ENCODE peak calls at places on chromosomes 7 and 10, in four cellular contexts. M, R, V and Q are unnamed samples.
A peak's percentile ranks its signal among the peaks of the same experiment; 100 is the strongest.

GRCh38 chr7:21944616-21945373 is 904 bp downstream of the CDCA7L start:
- DNase-seq in R (peak; percentile 76), V (peak; percentile 81), M (peak; percentile 75), Q (no peak)

GRCh38 chr10:20662742-20663141 is 234.4 kb downstream of the NEBL start:
- DNase-seq in R (no peak), M (no peak), V (no peak), Q (no peak)

GRCh38 chr10:119404719-119405504 is 137.6 kb downstream of the RGS10 start:
- DNase-seq in V (no peak), R (no peak), M (no peak), Q (no peak)

GRCh38 chr7:41334071-41334862 is 368.6 kb downstream of the INHBA start:
- DNase-seq in V (no peak), R (no peak), M (no peak), Q (no peak)

GRCh38 chr10:84391326-84391725 is 62.9 kb downstream of the CCSER2 start:
- DNase-seq in M (no peak), R (no peak), V (no peak), Q (no peak)

GRCh38 chr10:31808258-31809218 is 120.1 kb downstream of the ARHGAP12 start:
- DNase-seq in V (no peak), R (peak; percentile 11), M (no peak), Q (peak; percentile 67)

GRCh38 chr7:157412491-157413180 is 75.8 kb downstream of the DNAJB6 start:
- DNase-seq in R (no peak), V (no peak), M (no peak), Q (no peak)

GRCh38 chr10:132198381-132199181 is 11.8 kb downstream of the DPYSL4 start:
- DNase-seq in M (no peak), R (no peak), V (no peak), Q (no peak)

GRCh38 chr7:125423444-125424155 is 494.0 kb upstream of the POT1 start:
- DNase-seq in M (no peak), V (no peak), R (no peak), Q (no peak)

GRCh38 chr7:1432411-1433082 is 26.7 kb downstream of the MICALL2 start:
- DNase-seq in R (peak; percentile 76), M (peak; percentile 46), V (peak; percentile 75), Q (peak; percentile 76)

GRCh38 chr7:40115941-40116340 is 18.5 kb downstream of the MPLKIP start:
- DNase-seq in V (no peak), R (no peak), M (no peak), Q (no peak)

GRCh38 chr10:110192552-110192951 is 14.9 kb upstream of the MXI1 start:
- DNase-seq in M (no peak), V (no peak), R (no peak), Q (no peak)

GRCh38 chr10:119177708-119178370 is 773 bp downstream of the PRDX3 start:
- DNase-seq in V (no peak), R (no peak), M (no peak), Q (peak; percentile 28)

GRCh38 chr7:125934539-125934938 is 1004.9 kb upstream of the POT1 start:
- DNase-seq in V (no peak), M (no peak), R (no peak), Q (no peak)

GRCh38 chr7:102431617-102432298 is 1.6 kb upstream of the ORAI2 start:
- DNase-seq in R (peak; percentile 66), V (no peak), M (peak; percentile 58), Q (no peak)

GRCh38 chr7:123537026-123537642 is 2.7 kb upstream of the IQUB start:
- DNase-seq in V (no peak), R (no peak), M (no peak), Q (no peak)

GRCh38 chr7:3008386-3008785 is 35.3 kb downstream of the CARD11 start:
- DNase-seq in V (no peak), M (no peak), R (no peak), Q (no peak)

GRCh38 chr7:5508698-5509097 is 85.1 kb upstream of the TNRC18 start:
- DNase-seq in R (no peak), V (no peak), M (no peak), Q (no peak)

GRCh38 chr10:6151087-6151977 is 51.4 kb upstream of the PFKFB3 start:
- DNase-seq in R (peak; percentile 57), M (peak; percentile 55), V (peak; percentile 41), Q (peak; percentile 79)

GRCh38 chr10:63286754-63287264 is 153.7 kb downstream of the NRBF2 start:
- DNase-seq in M (no peak), R (no peak), V (no peak), Q (no peak)

GRCh38 chr7:74516214-74516613 is 62.5 kb downstream of the GTF2IRD1 start:
- DNase-seq in R (no peak), M (no peak), V (no peak), Q (no peak)

GRCh38 chr7:156829669-156830336 is 63.2 kb downstream of the LMBR1 start:
- DNase-seq in M (no peak), V (no peak), R (no peak), Q (peak; percentile 33)

DNA sequence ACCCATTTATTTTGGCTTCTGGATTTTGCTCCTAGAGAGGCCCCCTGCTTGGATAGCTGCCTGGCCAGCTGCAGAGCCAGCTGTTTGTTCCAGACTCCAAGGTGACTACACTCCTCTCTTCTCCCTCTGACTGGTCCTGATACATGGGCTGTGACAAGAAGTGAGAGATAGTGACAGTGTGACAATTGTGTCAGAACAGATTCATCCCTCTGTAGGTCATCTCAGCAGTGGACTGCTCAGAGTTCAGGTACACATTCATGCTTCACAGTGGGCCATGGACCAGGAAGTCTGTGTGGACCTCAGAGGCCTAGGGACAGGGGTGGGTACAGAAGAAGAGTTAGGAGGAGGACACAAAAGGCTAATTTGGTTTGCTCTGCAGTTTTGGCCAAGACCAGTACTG is 188.2 kb upstream of the MKLN1 start:
- DNase-seq in M (no peak), V (no peak), R (no peak), Q (no peak)
- TF ChIP-seq POLR2A in M (no peak), V (no peak), R (no peak), Q (no peak)

DNA sequence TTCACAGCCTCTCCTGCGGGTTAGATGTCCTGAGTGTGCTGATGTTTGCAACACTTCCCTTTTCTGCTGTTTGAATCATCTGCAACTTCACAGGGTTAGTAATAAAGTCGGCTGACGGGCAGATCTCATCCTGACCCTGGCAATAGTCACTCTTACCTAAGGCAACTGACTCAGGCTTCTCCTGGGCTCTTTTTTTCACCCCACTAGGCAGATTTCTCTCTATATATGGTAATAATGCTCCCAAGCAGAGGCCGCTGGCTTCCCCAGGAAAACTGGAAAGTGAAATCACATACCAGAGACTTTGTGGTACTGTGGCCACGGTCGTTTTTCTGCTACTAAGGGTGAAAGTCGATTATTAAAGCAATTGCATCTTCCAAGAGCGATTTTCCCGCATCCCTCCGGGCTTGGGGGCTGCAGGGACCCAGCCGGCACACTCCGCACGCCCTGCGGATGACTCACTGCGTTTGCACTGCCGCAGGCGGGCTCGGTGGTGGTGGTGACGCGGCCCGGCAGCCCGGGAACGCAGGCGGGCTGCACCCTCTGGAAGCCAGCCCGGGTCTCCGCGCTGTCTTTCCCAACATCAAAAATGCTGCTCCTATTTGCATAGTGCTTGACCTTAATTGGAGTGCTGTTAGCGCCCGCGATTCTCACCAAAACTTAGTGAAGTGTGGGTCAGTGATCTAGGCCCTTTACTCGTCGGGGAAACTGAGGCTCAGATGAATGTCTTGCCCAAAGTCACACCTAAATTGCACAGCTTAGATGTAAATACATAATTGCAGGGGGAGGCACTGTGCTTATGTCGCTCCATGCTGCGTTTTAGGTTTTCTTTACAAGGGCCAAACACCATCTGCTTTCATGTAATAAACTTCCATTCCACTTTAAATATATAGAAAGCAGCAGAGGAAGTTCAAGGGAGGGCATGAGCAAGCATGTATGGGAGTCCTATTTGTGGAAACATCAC is 47.6 kb upstream of the ITGB1 start:
- DNase-seq in M (peak; percentile 49), R (peak; percentile 82), V (peak; percentile 75), Q (peak; percentile 88)
- TF ChIP-seq CTCF in M (no peak), R (no peak), V (no peak), Q (no peak)

DNA sequence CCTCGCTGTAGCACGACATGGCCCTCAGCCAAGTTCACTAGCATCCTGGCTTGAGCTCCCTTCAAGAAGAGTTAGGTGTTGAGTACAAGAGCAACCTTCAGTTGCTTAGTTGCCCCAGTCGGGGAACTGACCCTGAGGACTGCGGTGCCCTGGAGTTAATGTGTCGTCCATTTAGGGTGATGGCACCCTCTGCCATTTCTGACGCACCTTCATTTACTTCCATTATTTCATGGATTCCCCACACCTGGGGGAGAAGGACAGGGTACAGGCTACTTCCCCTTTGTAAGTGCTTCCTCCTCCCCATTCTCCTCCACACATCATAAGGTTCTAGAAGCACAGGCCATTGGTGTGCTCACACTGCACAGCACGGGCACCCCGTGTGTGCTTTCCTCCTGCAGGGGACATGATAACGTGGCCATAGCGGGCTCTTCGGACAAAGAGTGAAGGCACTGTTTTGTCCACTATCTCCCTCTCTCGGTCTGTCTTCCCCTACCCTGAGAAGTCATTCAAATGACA is 1.8 kb downstream of the ALOX5 start:
- DNase-seq in R (no peak), M (no peak), V (no peak), Q (no peak)
- TF ChIP-seq POLR2A in R (no peak), M (no peak), V (no peak), Q (no peak)

DNA sequence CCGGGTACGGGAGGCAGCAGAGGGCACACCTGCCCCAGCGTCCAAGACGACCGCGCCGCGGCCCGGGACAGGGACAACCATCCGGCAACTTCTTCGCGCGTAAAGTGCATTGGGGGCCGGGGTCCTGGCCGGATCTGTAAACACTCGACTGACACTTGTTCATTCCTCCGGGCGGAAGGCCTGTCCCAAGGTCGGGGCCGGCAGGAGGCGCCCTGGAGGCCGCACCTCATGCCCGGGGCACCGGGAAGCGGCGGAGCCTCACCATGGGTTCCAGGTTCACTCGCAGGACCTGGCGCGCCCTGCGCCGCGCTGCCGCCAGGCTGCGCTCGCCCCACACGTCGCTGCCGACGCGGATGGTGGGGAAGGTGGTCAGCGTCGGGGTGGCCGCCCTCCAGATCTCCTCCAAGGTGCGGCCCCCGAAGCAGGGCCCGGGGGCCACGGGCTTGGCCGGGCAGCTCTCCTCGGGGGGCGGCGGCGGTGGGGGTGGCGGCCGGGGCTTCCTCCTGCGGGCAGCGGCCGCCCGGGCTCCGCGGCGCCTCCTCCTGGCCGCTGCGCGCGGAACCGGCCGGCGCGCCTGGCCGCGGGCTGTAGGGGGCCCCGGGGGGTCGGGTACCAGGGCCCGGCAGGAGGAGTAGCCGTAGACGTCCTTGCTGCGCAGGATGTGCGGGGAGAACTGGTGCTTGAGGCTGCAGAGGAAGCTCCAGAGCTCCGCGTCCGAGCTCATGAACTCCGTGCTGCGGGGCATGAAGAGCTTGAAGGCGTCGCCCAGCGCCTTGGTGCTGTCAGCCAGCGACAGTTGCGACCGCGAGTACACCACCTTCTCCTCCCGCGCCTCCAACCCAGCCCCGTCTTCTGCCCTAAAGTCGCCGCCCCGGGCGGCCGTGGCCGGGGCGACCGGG is 746 bp downstream of the CCDC71L start:
- DNase-seq in M (peak; percentile 55), R (peak; percentile 85), V (peak; percentile 80), Q (peak; percentile 76)
- TF ChIP-seq CTCF in M (peak; percentile 71), R (peak; percentile 62), V (peak; percentile 69), Q (peak; percentile 46)

GRCh38 chr7:112414855-112415490 is 35.3 kb upstream of the IFRD1 start:
- DNase-seq in V (no peak), M (no peak), R (no peak), Q (no peak)
- TF ChIP-seq POLR2A in V (no peak), M (no peak), R (no peak), Q (no peak)